ENCODE peak calls at places on chromosomes 2 and 18, in four cellular contexts. I, P, R and O are unnamed samples.
A peak's percentile ranks its signal among the peaks of the same experiment; 100 is the strongest.

GRCh38 chr2:240200230-240201051 is 60.0 kb upstream of the OTOS start:
- DNase-seq in I (no peak), P (peak; percentile 13), R (no peak), O (no peak)

GRCh38 chr18:39434223-39434622 is 1868.6 kb upstream of the CELF4 start:
- DNase-seq in I (no peak), P (no peak), R (no peak), O (no peak)

GRCh38 chr2:183995632-183996031 is 602.7 kb upstream of the ZNF804A start:
- DNase-seq in I (no peak), P (no peak), R (no peak), O (no peak)

GRCh38 chr2:120978359-120979050 is 242.8 kb downstream of the GLI2 start:
- DNase-seq in I (no peak), P (no peak), R (no peak), O (no peak)

GRCh38 chr2:63425079-63425416 is 163.2 kb downstream of the WDPCP start:
- DNase-seq in I (no peak), P (no peak), R (no peak), O (no peak)

GRCh38 chr2:212968284-212969081 is 182.9 kb downstream of the IKZF2 start:
- DNase-seq in I (no peak), P (no peak), R (no peak), O (no peak)

GRCh38 chr2:67991456-67991855 is 71.3 kb downstream of the C1D start:
- DNase-seq in I (no peak), P (no peak), R (no peak), O (no peak)

GRCh38 chr2:53315170-53315569 is 452.4 kb upstream of the CHAC2 start:
- DNase-seq in I (no peak), P (no peak), R (no peak), O (no peak)

GRCh38 chr2:197113221-197113831 is 186.8 kb upstream of the PGAP1 start:
- DNase-seq in I (peak; percentile 12), P (no peak), R (no peak), O (no peak)

GRCh38 chr2:10283106-10284062 is 19.3 kb upstream of the HPCAL1 start:
- DNase-seq in I (peak; percentile 45), P (no peak), R (no peak), O (no peak)

GRCh38 chr2:208269091-208269490 is 3.0 kb downstream of the PIKFYVE start:
- DNase-seq in I (peak; percentile 35), P (no peak), R (no peak), O (no peak)

GRCh38 chr2:29165362-29166236 is 50.4 kb downstream of the CLIP4 start:
- DNase-seq in I (peak; percentile 84), P (no peak), R (no peak), O (no peak)

GRCh38 chr2:109320195-109320935 is 191.4 kb downstream of the SH3RF3 start:
- DNase-seq in I (no peak), P (no peak), R (no peak), O (no peak)

GRCh38 chr2:69358914-69359313 is 28.1 kb downstream of the GFPT1 start:
- DNase-seq in I (no peak), P (no peak), R (no peak), O (no peak)

GRCh38 chr2:80073134-80073561 is 231.4 kb downstream of the LRRTM1 start:
- DNase-seq in I (peak; percentile 60), P (no peak), R (peak; percentile 3), O (peak; percentile 70)

GRCh38 chr2:234293973-234294372 is 202.9 kb downstream of the ARL4C start:
- DNase-seq in I (no peak), P (no peak), R (no peak), O (peak; percentile 33)

GRCh38 chr2:69200107-69200520 is 186.9 kb downstream of the GFPT1 start:
- DNase-seq in I (peak; percentile 81), P (no peak), R (no peak), O (no peak)

GRCh38 chr2:20351555-20352229 is 1.0 kb upstream of the PUM2 start:
- DNase-seq in I (peak; percentile 90), P (no peak), R (no peak), O (no peak)

GRCh38 chr2:138029238-138029637 is 65.0 kb downstream of the HNMT start:
- DNase-seq in I (no peak), P (no peak), R (no peak), O (no peak)

GRCh38 chr2:69032336-69032735 is 19.4 kb downstream of the ANTXR1 start:
- DNase-seq in I (no peak), P (no peak), R (no peak), O (no peak)

GRCh38 chr2:215830313-215830712 is 183.0 kb downstream of the MREG start:
- DNase-seq in I (peak; percentile 55), P (no peak), R (no peak), O (no peak)

GRCh38 chr2:112626604-112627059 is 19.1 kb upstream of the SLC20A1 start:
- DNase-seq in I (peak; percentile 41), P (peak; percentile 65), R (no peak), O (no peak)

GRCh38 chr2:152861349-152861942 is 143.0 kb downstream of the ARL6IP6 start:
- DNase-seq in I (peak; percentile 43), P (peak; percentile 63), R (no peak), O (peak; percentile 54)

GRCh38 chr2:28610583-28611201 is 114.8 kb downstream of the PLB1 start:
- DNase-seq in I (peak; percentile 36), P (no peak), R (no peak), O (no peak)

GRCh38 chr18:22167091-22167470 is 2.3 kb upstream of the GATA6 start:
- DNase-seq in I (no peak), P (no peak), R (no peak), O (no peak)

GRCh38 chr18:22169011-22169888 is at the start of gene GATA6:
- DNase-seq in I (peak; percentile 84), P (peak; percentile 87), R (no peak), O (no peak)

GRCh38 chr18:22168360-22168921 is 948 bp upstream of the GATA6 start:
- DNase-seq in I (peak; percentile 28), P (peak; percentile 58), R (no peak), O (no peak)

GRCh38 chr18:22166070-22166972 is 3.1 kb upstream of the GATA6 start:
- DNase-seq in I (no peak), P (peak; percentile 53), R (no peak), O (no peak)

GRCh38 chr18:22167471-22168151 is 1.8 kb upstream of the GATA6 start:
- DNase-seq in I (no peak), P (peak; percentile 64), R (no peak), O (no peak)
- TF ChIP-seq ZNF274 in I (no peak), P (no peak), R (no peak), O (no peak)

DNA sequence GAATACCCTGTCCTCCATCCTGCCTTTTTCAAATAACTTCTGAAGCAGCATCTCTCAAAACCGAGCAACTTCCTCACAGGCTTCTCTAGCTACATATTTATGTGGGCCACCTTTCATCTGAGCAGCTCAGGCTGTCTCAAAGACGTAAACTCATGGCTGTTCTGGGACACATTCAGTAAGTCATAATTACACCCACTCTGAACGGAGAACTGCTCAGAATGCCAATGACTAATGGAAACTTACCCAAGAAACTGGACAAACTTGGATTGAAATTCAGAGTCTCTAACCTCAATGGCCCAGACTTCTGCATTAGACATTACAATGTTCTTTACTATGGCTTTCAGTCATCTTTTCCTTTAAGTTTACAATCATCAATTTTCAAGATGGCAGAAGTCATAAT is 145.2 kb downstream of the RAD51AP2 start:
- DNase-seq in I (no peak), P (no peak), R (no peak), O (no peak)
- TF ChIP-seq SUZ12 in I (no peak), P (no peak), R (no peak), O (no peak)

GRCh38 chr2:127619901-127620705 is 25.9 kb upstream of the GPR17 start:
- DNase-seq in I (no peak), P (peak; percentile 35), R (no peak), O (no peak)

GRCh38 chr2:127623388-127624320 is 22.3 kb upstream of the GPR17 start:
- DNase-seq in I (no peak), P (no peak), R (no peak), O (no peak)

GRCh38 chr2:127620867-127621266 is 25.1 kb upstream of the GPR17 start:
- DNase-seq in I (no peak), P (no peak), R (no peak), O (no peak)

GRCh38 chr2:127622561-127623387 is 23.2 kb upstream of the GPR17 start:
- DNase-seq in I (no peak), P (no peak), R (no peak), O (no peak)

DNA sequence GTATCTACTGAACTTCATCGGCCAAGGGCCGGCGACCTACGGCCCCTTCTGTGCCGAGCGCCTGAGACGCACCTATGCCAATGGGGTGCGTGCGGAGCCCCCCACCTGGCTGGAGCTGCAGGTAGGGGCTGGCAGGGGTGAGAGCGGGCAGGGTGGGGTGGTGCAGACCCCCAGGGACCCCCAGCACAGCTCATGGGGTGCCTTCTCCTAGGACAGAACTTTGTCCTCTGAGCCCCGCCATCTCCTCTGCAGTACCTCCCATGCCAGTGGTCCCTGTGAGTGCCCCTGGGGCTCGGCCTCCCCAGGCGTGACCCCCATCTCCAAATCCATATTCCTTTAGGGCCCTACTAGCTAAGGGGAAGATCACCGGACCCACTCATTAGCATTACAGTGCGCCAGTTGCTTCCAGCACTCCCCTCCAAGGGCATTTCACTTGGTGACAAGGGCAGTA is 23.9 kb upstream of the GPR17 start:
- DNase-seq in I (no peak), P (no peak), R (no peak), O (no peak)
- TF ChIP-seq ZNF274 in I (no peak), P (no peak), R (no peak), O (no peak)

DNA sequence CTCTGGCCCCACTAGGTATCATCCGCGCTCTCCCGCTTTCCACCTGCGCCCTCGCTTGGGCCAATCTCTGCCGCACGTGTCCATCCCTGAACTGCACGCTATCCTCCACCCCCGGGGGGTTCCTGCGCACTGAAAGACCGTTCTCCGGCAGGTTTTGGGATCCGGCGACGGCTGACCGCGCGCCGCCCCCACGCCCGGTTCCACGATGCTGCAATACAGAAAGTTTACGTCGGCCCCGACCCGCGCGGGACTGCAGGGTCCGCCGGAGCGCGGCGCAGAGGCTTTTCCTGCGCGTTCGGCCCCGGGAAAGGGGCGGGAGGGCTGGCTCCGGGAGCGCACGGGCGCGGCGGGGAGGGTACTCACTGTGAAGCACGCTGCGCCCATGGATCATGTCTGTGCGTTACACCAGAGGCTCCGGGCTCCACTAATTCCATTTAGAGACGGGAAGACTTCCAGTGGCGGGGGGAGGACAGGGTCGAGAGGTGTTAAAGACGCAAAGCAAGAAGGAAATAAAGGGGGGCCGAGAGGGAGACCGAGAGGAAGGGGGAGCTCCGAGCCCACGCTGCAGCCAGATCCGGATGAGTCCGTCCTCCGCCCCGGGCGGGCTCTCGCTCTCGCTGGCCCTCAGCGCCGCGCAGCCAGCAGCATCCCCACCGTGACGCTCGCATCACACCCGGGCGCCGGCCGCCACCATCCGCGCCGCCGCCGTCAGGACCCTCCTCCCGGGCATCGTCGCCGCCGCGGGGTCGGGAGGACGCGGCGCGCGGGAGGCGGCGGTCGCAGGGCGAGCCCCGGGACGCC is 686 bp downstream of the NETO1 start:
- DNase-seq in I (no peak), P (peak; percentile 73), R (no peak), O (no peak)
- TF ChIP-seq SUZ12 in I (no peak), P (peak; percentile 68), R (no peak), O (no peak)

GRCh38 chr2:71477231-71477681 is 23.9 kb downstream of the DYSF start:
- DNase-seq in I (no peak), P (no peak), R (no peak), O (no peak)
- TF ChIP-seq ZNF274 in I (no peak), P (no peak), R (no peak), O (no peak)

DNA sequence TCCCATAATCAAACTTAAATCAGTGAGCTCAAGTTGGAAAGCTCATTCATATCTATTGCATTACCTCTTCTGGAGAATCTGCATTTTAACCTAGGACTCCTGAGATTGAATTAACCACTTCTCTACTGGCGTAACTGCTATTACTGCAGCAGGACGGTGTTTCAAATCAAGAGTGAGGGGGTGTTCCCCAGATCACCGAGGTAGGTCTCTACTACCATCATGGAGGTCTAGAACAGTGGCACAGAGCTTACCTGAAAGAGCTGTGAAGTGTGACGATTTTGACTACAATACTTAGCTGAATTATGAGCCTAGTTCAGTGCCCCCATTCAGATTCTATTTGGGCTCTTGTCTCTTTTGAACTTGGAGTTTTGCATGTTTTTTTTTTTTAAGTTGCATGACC is 119.5 kb downstream of the POLE4 start:
- DNase-seq in I (no peak), P (no peak), R (no peak), O (no peak)
- TF ChIP-seq SUZ12 in I (no peak), P (no peak), R (no peak), O (no peak)